ENCODE peak calls at places on chromosomes 6 and 20, in five cellular contexts. W is SK-N-SH; H is CD8-positive, alpha-beta memory T cell; J is neuronal stem cell; U is HCT116. B is an unnamed sample.

GRCh38 chr6:138405816-138406403 is 1.9 kb downstream of the HEBP2 start:
- DNase-seq in U (no peak), W (no peak), H (no peak), J (no peak), B (no peak)

GRCh38 chr20:235891-236290 is 8.8 kb downstream of the DEFB129 start:
- DNase-seq in H (no peak), U (no peak), W (peak), J (no peak), B (no peak)

GRCh38 chr6:168427184-168427583 is 13.8 kb upstream of the SMOC2 start:
- DNase-seq in W (peak), H (no peak), U (no peak), J (no peak), B (no peak)

GRCh38 chr6:22071655-22072054 is 225.2 kb downstream of the PRL start:
- DNase-seq in U (no peak), H (no peak), J (peak), W (peak), B (no peak)

GRCh38 chr6:137907170-137907569 is 40.1 kb downstream of the TNFAIP3 start:
- DNase-seq in W (no peak), J (no peak), U (no peak), H (no peak), B (no peak)

GRCh38 chr20:43667341-43668132 is 623 bp downstream of the MYBL2 start:
- DNase-seq in W (peak), U (no peak), H (no peak), J (peak), B (peak)

GRCh38 chr6:126040826-126041225 is 54.5 kb downstream of the TRMT11 start:
- DNase-seq in H (no peak), W (no peak), J (no peak), U (no peak), B (no peak)

GRCh38 chr6:90530882-90531281 is 56.0 kb downstream of the MAP3K7 start:
- DNase-seq in J (no peak), U (no peak), H (no peak), W (no peak), B (no peak)

GRCh38 chr6:20907486-20908071 is 373.3 kb downstream of the CDKAL1 start:
- DNase-seq in W (no peak), U (no peak), H (no peak), J (no peak), B (peak)

GRCh38 chr6:53046274-53046673 is 18.9 kb upstream of the FBXO9 start:
- DNase-seq in U (no peak), H (no peak), W (no peak), J (no peak), B (no peak)

GRCh38 chr20:13464702-13465101 is 174.0 kb downstream of the TASP1 start:
- DNase-seq in H (no peak), U (no peak), J (no peak), W (no peak), B (no peak)

GRCh38 chr6:127854009-127854408 is 46.8 kb downstream of the THEMIS start:
- DNase-seq in W (no peak), H (no peak), U (no peak), J (no peak), B (no peak)

GRCh38 chr6:164023535-164023934 is 609.0 kb downstream of the QKI start:
- DNase-seq in W (no peak), H (no peak), U (no peak), J (no peak), B (no peak)

GRCh38 chr6:41636803-41637178 is 1.5 kb upstream of the MDFI start:
- DNase-seq in H (no peak), W (no peak), U (peak), J (no peak), B (no peak)

GRCh38 chr6:136511921-136512320 is 38.3 kb downstream of the MAP7 start:
- DNase-seq in J (no peak), H (no peak), W (no peak), U (no peak), B (no peak)

GRCh38 chr6:20370393-20370792 is 31.3 kb upstream of the E2F3 start:
- DNase-seq in U (no peak), W (no peak), J (no peak), H (no peak), B (no peak)

DNA sequence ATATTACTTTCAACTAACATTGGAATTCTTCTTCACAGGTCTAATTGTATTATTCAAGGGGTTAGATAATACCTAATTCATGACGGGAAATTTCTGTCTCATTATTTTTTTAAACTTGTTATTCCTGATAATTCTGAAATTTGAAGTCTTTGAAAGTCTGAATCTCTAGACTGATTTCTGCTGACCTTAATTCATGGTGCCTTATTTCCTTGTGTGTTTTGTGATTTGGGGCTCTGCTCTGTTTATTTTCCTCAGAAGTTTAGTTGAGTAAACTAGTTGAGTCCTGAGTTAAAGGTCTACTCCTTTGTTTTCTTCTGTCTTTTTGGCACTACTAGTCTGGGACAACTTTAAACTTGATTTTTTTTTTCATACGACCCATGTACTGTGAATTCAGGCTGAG is 5.9 kb downstream of the DEFB118 start:
- DNase-seq in J (no peak), W (no peak), H (no peak), U (no peak), B (no peak)
- H3K4me3 ChIP-seq in J (no peak), W (no peak), H (no peak), U (no peak), B (no peak)

GRCh38 chr20:50399003-50399916 is 110.9 kb upstream of the PTPN1 start:
- DNase-seq in J (no peak), H (no peak), W (no peak), U (no peak), B (no peak)
- H3K27ac ChIP-seq in J (no peak), H (no peak), W (no peak), U (no peak), B (no peak)

GRCh38 chr6:43293698-43294097 is 4.4 kb upstream of the SLC22A7 start:
- DNase-seq in W (no peak), U (no peak), H (no peak), J (no peak), B (no peak)
- H3K4me3 ChIP-seq in W (no peak), U (no peak), H (no peak), J (no peak), B (no peak)

GRCh38 chr20:41300906-41301305 is 16.6 kb downstream of the ZHX3 start:
- DNase-seq in U (no peak), W (no peak), H (no peak), J (no peak), B (no peak)

GRCh38 chr20:41304002-41304401 is 13.5 kb downstream of the ZHX3 start:
- DNase-seq in J (no peak), H (no peak), W (no peak), U (no peak), B (no peak)

GRCh38 chr20:41299899-41300298 is 17.6 kb downstream of the ZHX3 start:
- DNase-seq in J (no peak), U (no peak), H (no peak), W (no peak), B (no peak)

GRCh38 chr20:41304413-41305079 is 13.0 kb downstream of the ZHX3 start:
- DNase-seq in W (no peak), U (no peak), J (no peak), H (no peak), B (no peak)

DNA sequence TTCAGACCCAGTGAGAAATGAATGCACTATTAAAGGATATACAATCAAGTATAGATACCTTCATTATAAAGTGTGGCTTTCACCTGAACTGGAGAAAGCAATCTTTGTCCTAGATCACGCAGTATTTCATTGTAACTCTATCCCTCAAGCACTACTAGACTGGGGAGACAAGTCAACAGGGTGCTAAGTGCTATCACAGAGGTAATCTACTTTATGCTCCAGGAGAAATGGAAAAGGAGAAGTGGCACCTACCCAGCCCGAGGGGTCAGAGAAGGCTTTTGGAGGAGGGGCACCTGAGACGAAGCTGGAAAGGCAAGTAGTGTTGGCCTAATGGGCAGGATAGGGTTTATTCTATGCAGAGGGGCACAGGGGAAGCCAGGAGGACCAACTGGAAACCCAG is 17.1 kb downstream of the ZHX3 start:
- DNase-seq in W (no peak), U (no peak), H (no peak), J (no peak), B (no peak)
- H3K27ac ChIP-seq in W (no peak), U (no peak), H (no peak), J (no peak), B (no peak)

GRCh38 chr6:147207351-147207750 is 3.1 kb downstream of the STXBP5 start:
- DNase-seq in W (no peak), U (no peak), J (no peak), H (no peak), B (no peak)
- H3K4me3 ChIP-seq in W (peak), U (no peak), J (no peak), H (no peak), B (no peak)

GRCh38 chr20:21208999-21209398 is 83.1 kb downstream of the KIZ start:
- DNase-seq in J (no peak), H (no peak), W (peak), U (no peak), B (no peak)

GRCh38 chr20:21213691-21214090 is 87.8 kb downstream of the KIZ start:
- DNase-seq in W (no peak), J (no peak), H (no peak), U (no peak), B (no peak)

GRCh38 chr20:21209668-21210067 is 83.8 kb downstream of the KIZ start:
- DNase-seq in W (peak), H (no peak), J (no peak), U (no peak), B (no peak)

DNA sequence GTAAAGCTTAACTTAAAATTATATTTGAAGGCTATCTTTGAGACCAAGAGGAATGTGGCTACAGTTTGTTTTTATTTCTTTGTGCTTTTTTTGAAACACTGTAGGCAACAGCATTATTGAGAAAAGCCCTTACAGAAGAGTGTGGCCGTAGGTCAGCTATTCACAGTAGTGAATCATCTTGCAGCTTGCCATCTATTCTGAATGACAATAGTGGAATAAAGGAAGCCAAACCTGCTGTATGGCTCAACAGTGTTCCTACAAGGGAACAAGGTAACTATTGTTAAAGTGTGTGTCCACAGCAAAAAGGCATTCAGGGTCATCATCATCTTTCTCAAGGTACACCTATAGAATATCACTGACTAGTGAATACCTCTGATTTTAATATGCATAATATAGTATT is 88.5 kb downstream of the KIZ start:
- DNase-seq in W (no peak), U (no peak), H (no peak), J (no peak), B (no peak)
- H3K27ac ChIP-seq in W (no peak), U (no peak), H (no peak), J (no peak), B (no peak)

DNA sequence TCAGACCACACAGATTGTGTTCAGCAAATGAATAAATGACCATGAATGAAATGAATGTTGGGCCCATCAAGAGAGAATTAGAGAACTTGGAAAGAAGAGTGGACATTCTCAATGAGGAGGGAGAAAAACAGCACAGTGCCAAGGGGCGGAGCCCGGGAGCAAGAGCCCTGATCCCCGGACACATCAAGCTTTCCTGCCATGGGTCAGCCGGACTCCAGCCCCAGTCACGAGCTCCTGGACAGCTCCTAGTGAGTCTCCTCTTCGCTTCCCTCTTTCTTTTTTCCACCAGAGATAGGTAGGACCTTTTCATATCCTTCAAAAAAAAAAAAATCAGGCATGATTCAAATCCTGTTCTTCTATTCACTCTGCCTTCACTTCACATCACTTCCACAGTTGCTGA is 274.2 kb downstream of the NRN1 start:
- DNase-seq in U (no peak), J (no peak), H (no peak), W (no peak), B (no peak)
- H3K4me3 ChIP-seq in U (no peak), J (no peak), H (no peak), W (no peak), B (no peak)

GRCh38 chr20:25018841-25019240 is 26.3 kb upstream of the APMAP start:
- DNase-seq in U (no peak), J (no peak), W (no peak), H (no peak), B (no peak)
- H3K27ac ChIP-seq in U (no peak), J (no peak), W (no peak), H (no peak), B (no peak)

GRCh38 chr6:34661379-34661778 is 35.2 kb downstream of the ILRUN start:
- DNase-seq in H (no peak), J (no peak), U (no peak), W (no peak), B (no peak)
- H3K4me3 ChIP-seq in H (no peak), J (no peak), U (no peak), W (no peak), B (no peak)

B was measured in WERI-Rb-1.